ENCODE peak calls at places on chromosomes 12 and 14, in five cellular contexts. N is AG10803, Z is GM13977, D is GM20000, Y is activated B cell treated with CpG ODN at 0.5 μM for 24 hours. T is an unnamed sample.

GRCh38 chr14:29311983-29312382 is 545.4 kb downstream of the FOXG1 start:
- DNase-seq in N (peak; percentile 37), Z (no peak), D (no peak), Y (no peak), T (no peak)

GRCh38 chr14:24813819-24814259 is 179.8 kb upstream of the GZMB start:
- DNase-seq in N (no peak), Z (no peak), D (no peak), Y (no peak), T (no peak)

GRCh38 chr12:124565071-124565491 is 2.3 kb downstream of the NCOR2 start:
- DNase-seq in N (no peak), Z (no peak), D (no peak), Y (no peak), T (no peak)

GRCh38 chr14:100393906-100394732 is 71.0 kb downstream of the SLC25A47 start:
- DNase-seq in N (no peak), Z (no peak), D (no peak), Y (no peak), T (no peak)

GRCh38 chr12:128111333-128111732 is 155.6 kb upstream of the TMEM132C start:
- DNase-seq in N (no peak), Z (no peak), D (no peak), Y (no peak), T (no peak)

GRCh38 chr12:54032627-54033100 is at the start of gene HOXC5:
- DNase-seq in N (peak; percentile 90), Z (peak; percentile 93), D (peak; percentile 93), Y (peak; percentile 51), T (peak; percentile 89)

GRCh38 chr14:68512088-68512487 is 280.8 kb downstream of the ZFP36L1 start:
- DNase-seq in N (peak; percentile 74), Z (no peak), D (no peak), Y (no peak), T (no peak)

GRCh38 chr12:100472325-100472724 is 1.3 kb upstream of the NR1H4 start:
- DNase-seq in N (no peak), Z (no peak), D (no peak), Y (no peak), T (no peak)

GRCh38 chr14:95290769-95291440 is 28.8 kb downstream of the CLMN start:
- DNase-seq in N (no peak), Z (no peak), D (peak; percentile 47), Y (no peak), T (peak; percentile 59)

GRCh38 chr14:106642090-106642489 is 1115.7 kb downstream of the TMEM121 start:
- DNase-seq in N (no peak), Z (no peak), D (no peak), Y (no peak), T (no peak)

GRCh38 chr12:49346659-49347306 is at the start of gene DNAJC22:
- DNase-seq in N (no peak), Z (peak; percentile 74), D (peak; percentile 80), Y (peak; percentile 38), T (peak; percentile 67)

GRCh38 chr12:22361785-22362184 is 27.3 kb upstream of the ST8SIA1 start:
- DNase-seq in N (no peak), Z (no peak), D (no peak), Y (no peak), T (no peak)

GRCh38 chr14:32635103-32635719 is 303.5 kb upstream of the NPAS3 start:
- DNase-seq in N (peak; percentile 58), Z (no peak), D (no peak), Y (no peak), T (no peak)

GRCh38 chr12:28390716-28391452 is 200.6 kb downstream of the CCDC91 start:
- DNase-seq in N (peak; percentile 88), Z (no peak), D (no peak), Y (no peak), T (no peak)

GRCh38 chr14:26966942-26967341 is 369.1 kb upstream of the NOVA1 start:
- DNase-seq in N (no peak), Z (no peak), D (no peak), Y (no peak), T (no peak)

GRCh38 chr14:92656306-92656705 is 92.1 kb downstream of the LGMN start:
- DNase-seq in N (no peak), Z (no peak), D (no peak), Y (no peak), T (no peak)

GRCh38 chr14:82445810-82446575 is 912.3 kb upstream of the SEL1L start:
- DNase-seq in N (no peak), Z (no peak), D (no peak), Y (no peak), T (no peak)

GRCh38 chr12:24919346-24920001 is 29.4 kb downstream of the BCAT1 start:
- DNase-seq in N (no peak), Z (no peak), D (no peak), Y (no peak), T (no peak)

GRCh38 chr12:119544780-119545625 is 48.6 kb upstream of the TMEM233 start:
- DNase-seq in N (peak; percentile 77), Z (peak; percentile 66), D (peak; percentile 68), Y (no peak), T (no peak)

GRCh38 chr12:66514581-66514980 is 164.3 kb downstream of the GRIP1 start:
- DNase-seq in N (peak; percentile 34), Z (no peak), D (no peak), Y (no peak), T (no peak)

GRCh38 chr14:36647827-36648753 is 13.6 kb upstream of the PAX9 start:
- DNase-seq in N (peak; percentile 48), Z (peak; percentile 26), D (no peak), Y (no peak), T (no peak)

GRCh38 chr12:47549258-47549657 is 156.6 kb downstream of the RPAP3 start:
- DNase-seq in N (no peak), Z (no peak), D (no peak), Y (no peak), T (no peak)

GRCh38 chr12:84676787-84677186 is 235.8 kb downstream of the SLC6A15 start:
- DNase-seq in N (no peak), Z (no peak), D (no peak), Y (no peak), T (no peak)

GRCh38 chr12:95395706-95396105 is 78.2 kb upstream of the METAP2 start:
- DNase-seq in N (no peak), Z (no peak), D (no peak), Y (no peak), T (no peak)

GRCh38 chr14:47191693-47192092 is 483.7 kb downstream of the MDGA2 start:
- DNase-seq in N (no peak), Z (no peak), D (no peak), Y (no peak), T (no peak)

GRCh38 chr12:127162902-127163301 is 1104.1 kb upstream of the TMEM132C start:
- DNase-seq in N (peak; percentile 74), Z (peak; percentile 4), D (no peak), Y (no peak), T (no peak)

GRCh38 chr12:71691504-71692129 is 5.7 kb downstream of the TMEM19 start:
- DNase-seq in N (no peak), Z (no peak), D (no peak), Y (no peak), T (no peak)

GRCh38 chr12:128817115-128818015 is 6.4 kb downstream of the SLC15A4 start:
- DNase-seq in N (peak; percentile 79), Z (peak; percentile 48), D (peak; percentile 57), Y (no peak), T (no peak)

GRCh38 chr14:79093542-79093941 is 923.4 kb downstream of the NRXN3 start:
- DNase-seq in N (no peak), Z (no peak), D (no peak), Y (no peak), T (no peak)

GRCh38 chr14:105408592-105408991 is 10.3 kb downstream of the TEX22 start:
- DNase-seq in N (no peak), Z (no peak), D (no peak), Y (no peak), T (no peak)

DNA sequence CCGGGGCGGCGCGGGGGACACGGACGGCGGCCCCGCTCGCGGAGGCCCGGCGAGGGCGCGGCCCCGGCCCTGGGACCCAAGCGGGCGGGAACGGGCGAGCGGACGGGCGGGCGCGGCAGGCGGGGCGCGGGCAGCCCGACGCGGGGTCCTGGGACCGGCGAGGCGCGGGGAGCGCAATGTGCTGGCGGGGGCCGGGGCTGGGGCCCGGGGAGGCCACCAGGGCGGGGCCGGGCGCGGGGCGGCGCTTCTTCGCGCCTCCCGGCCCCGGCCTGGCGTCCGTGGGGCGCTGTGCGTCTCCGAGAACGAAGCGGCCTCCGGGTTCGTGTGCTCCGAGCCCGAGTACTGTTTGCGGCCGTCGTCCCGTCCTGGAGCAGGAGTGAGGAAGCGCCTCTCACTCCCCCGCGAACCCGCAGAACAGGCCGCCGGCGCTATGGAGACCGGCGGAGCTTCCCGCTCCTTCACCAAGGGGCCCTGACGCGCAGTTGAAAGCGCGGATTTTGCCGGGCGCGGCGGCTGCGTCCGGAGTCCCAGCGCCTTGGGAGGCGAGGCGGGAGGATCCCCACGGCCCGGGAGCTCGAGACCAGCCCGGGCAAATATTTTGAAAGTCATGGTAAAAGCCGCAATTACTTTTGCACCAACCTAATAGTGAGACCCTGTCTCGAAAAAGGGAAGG is 415 bp upstream of the ANKLE2 start:
- DNase-seq in N (peak; percentile 90), Z (peak; percentile 98), D (peak; percentile 99), Y (peak; percentile 87), T (peak; percentile 90)
- TF ChIP-seq CTCF in N (no peak), Z (peak; percentile 32), D (no peak), Y (no peak), T (peak; percentile 53)

GRCh38 chr12:82329508-82329907 is 28.7 kb downstream of the CCDC59 start:
- DNase-seq in N (no peak), Z (no peak), D (no peak), Y (no peak), T (no peak)
- TF ChIP-seq CTCF in N (no peak), Z (no peak), D (no peak), Y (no peak), T (no peak)

DNA sequence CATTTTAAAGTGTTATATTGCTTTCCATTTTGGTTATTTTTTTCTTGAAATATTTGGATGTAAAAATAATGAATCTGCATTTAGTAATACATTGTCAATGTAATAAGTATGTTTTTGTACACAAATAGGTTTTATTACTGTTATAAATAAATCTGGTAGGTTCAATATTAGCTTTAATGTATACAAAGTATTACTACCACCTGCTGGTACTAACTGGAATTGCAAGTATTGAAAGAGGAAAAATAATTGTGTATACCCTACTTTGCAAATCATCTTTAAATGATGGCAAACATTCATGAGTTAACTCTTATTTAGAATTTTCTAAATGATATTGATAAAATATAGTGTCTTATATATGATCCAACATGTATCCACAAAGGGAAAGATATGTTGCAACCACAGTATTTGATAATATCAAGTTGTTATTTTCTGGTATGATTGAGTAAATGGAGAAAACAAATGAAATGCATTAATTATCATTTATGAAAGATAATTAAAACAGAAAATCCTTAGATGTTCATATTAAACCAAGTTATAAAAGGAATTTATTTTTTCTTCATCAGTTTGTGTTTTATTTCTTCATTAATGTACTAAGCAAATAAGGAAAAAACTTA is 3.2 kb downstream of the OR4K2 start:
- DNase-seq in N (no peak), Z (peak; percentile 8), D (peak; percentile 22), Y (no peak), T (no peak)
- TF ChIP-seq CTCF in N (peak; percentile 44), Z (peak; percentile 59), D (peak; percentile 55), Y (no peak), T (peak; percentile 83)

GRCh38 chr14:75794615-75795038 is 133.6 kb downstream of the TTLL5 start:
- DNase-seq in N (peak; percentile 76), Z (no peak), D (no peak), Y (no peak), T (no peak)
- TF ChIP-seq CTCF in N (peak; percentile 75), Z (peak; percentile 32), D (no peak), Y (no peak), T (no peak)

GRCh38 chr12:116713529-116713928 is 24.3 kb downstream of the SPRING1 start:
- DNase-seq in N (no peak), Z (no peak), D (no peak), Y (no peak), T (no peak)
- TF ChIP-seq CTCF in N (peak; percentile 19), Z (no peak), D (no peak), Y (no peak), T (peak; percentile 54)

T was measured in type B pancreatic cell.